ENCODE peak calls at places on chromosomes 4 and X, in six cellular contexts. O is right lobe of liver, C is AG10803, I is epithelial cell of esophagus, Y is fibroblast of pulmonary artery, J is mammary epithelial cell. A is an unnamed sample.
A peak's percentile ranks its signal among the peaks of the same experiment; 100 is the strongest.

GRCh38 chr4:1566838-1567518 is 117.1 kb downstream of the FAM53A start:
- DNase-seq in C (no peak), J (no peak), Y (no peak), I (no peak), O (peak; percentile 14), A (no peak)

GRCh38 chrX:148647666-148648065 is 147.2 kb downstream of the AFF2 start:
- DNase-seq in O (no peak), I (no peak), C (no peak), J (no peak), Y (no peak), A (no peak)

GRCh38 chr4:110955748-110956147 is 332.9 kb upstream of the PITX2 start:
- DNase-seq in O (no peak), J (no peak), C (no peak), I (no peak), Y (no peak), A (no peak)

GRCh38 chrX:21723097-21723496 is 34.8 kb downstream of the SMPX start:
- DNase-seq in Y (no peak), O (no peak), C (peak; percentile 35), I (no peak), J (peak; percentile 11), A (peak; percentile 25)

GRCh38 chr4:27096142-27096824 is 235.6 kb downstream of the STIM2 start:
- DNase-seq in I (no peak), Y (no peak), J (no peak), C (no peak), O (no peak), A (no peak)

GRCh38 chr4:82704156-82704555 is 94.4 kb downstream of the SCD5 start:
- DNase-seq in O (no peak), I (no peak), C (peak; percentile 44), Y (no peak), J (no peak), A (peak; percentile 46)

GRCh38 chr4:188299161-188299560 is 159.9 kb downstream of the TRIML1 start:
- DNase-seq in O (no peak), Y (no peak), I (no peak), J (no peak), C (no peak), A (peak; percentile 32)

GRCh38 chrX:106612403-106612789 is 618 bp downstream of the RADX start:
- DNase-seq in J (peak; percentile 26), Y (no peak), C (no peak), I (peak; percentile 34), O (no peak), A (no peak)

GRCh38 chr4:8238515-8239053 is 31.0 kb upstream of the HTRA3 start:
- DNase-seq in Y (no peak), I (no peak), J (no peak), C (no peak), O (peak; percentile 50), A (no peak)

GRCh38 chrX:101368800-101369199 is 17.2 kb downstream of the BTK start:
- DNase-seq in Y (no peak), O (no peak), J (no peak), C (no peak), I (no peak), A (no peak)

GRCh38 chr4:1571165-1571908 is 112.8 kb downstream of the FAM53A start:
- DNase-seq in Y (no peak), O (no peak), J (no peak), I (no peak), C (no peak), A (no peak)

GRCh38 chr4:53497446-53498069 is 93.7 kb downstream of the LNX1 start:
- DNase-seq in Y (peak; percentile 78), O (peak; percentile 25), I (no peak), C (peak; percentile 81), J (no peak), A (peak; percentile 23)

GRCh38 chr4:106297636-106298035 is 18.4 kb downstream of the TBCK start:
- DNase-seq in I (no peak), J (no peak), O (no peak), C (no peak), Y (no peak), A (no peak)

GRCh38 chr4:98939892-98940298 is 11.0 kb upstream of the EIF4E start:
- DNase-seq in J (peak; percentile 49), C (peak; percentile 74), O (no peak), I (peak; percentile 73), Y (peak; percentile 86), A (peak; percentile 85)

GRCh38 chrX:362351-362750 is 24.4 kb downstream of the PPP2R3B start:
- DNase-seq in Y (no peak), O (no peak), J (no peak), I (no peak), C (no peak), A (no peak)

GRCh38 chr4:3193531-3194203 is 55.3 kb upstream of the MSANTD1 start:
- DNase-seq in O (no peak), J (no peak), Y (peak; percentile 29), I (peak; percentile 17), C (no peak), A (peak; percentile 22)

GRCh38 chr4:150117094-150117493 is 38.8 kb downstream of the DCLK2 start:
- DNase-seq in Y (peak; percentile 44), I (no peak), J (no peak), O (no peak), C (peak; percentile 54), A (peak; percentile 58)

GRCh38 chr4:125010776-125011503 is 298.4 kb upstream of the ANKRD50 start:
- DNase-seq in J (peak; percentile 68), Y (peak; percentile 10), O (no peak), C (no peak), I (peak; percentile 86), A (no peak)

GRCh38 chrX:20829665-20830481 is 544.3 kb upstream of the CNKSR2 start:
- DNase-seq in C (peak; percentile 3), Y (peak; percentile 66), J (peak; percentile 54), O (no peak), I (peak; percentile 25), A (peak; percentile 7)

GRCh38 chr4:56255820-56256219 is 131.5 kb downstream of the AASDH start:
- DNase-seq in C (no peak), J (no peak), I (no peak), O (no peak), Y (peak; percentile 11), A (peak; percentile 5)

GRCh38 chrX:7147431-7147977 is at the start of gene STS:
- DNase-seq in O (peak; percentile 55), J (peak; percentile 27), C (no peak), I (peak; percentile 9), Y (peak; percentile 21), A (peak; percentile 12)

GRCh38 chr4:132502096-132502552 is 647.0 kb upstream of the PCDH10 start:
- DNase-seq in J (no peak), O (no peak), C (no peak), Y (no peak), I (peak; percentile 38), A (no peak)

GRCh38 chrX:24305905-24306304 is 8.0 kb downstream of the SUPT20HL2 start:
- DNase-seq in J (no peak), O (no peak), I (no peak), C (no peak), Y (no peak), A (no peak)

GRCh38 chr4:28759064-28759463 is 1898.4 kb downstream of the STIM2 start:
- DNase-seq in Y (no peak), O (no peak), I (no peak), J (no peak), C (no peak), A (no peak)

GRCh38 chr4:7132730-7133582 is 59.4 kb upstream of the SORCS2 start:
- DNase-seq in C (peak; percentile 88), J (no peak), Y (no peak), O (no peak), I (no peak), A (peak; percentile 39)

DNA sequence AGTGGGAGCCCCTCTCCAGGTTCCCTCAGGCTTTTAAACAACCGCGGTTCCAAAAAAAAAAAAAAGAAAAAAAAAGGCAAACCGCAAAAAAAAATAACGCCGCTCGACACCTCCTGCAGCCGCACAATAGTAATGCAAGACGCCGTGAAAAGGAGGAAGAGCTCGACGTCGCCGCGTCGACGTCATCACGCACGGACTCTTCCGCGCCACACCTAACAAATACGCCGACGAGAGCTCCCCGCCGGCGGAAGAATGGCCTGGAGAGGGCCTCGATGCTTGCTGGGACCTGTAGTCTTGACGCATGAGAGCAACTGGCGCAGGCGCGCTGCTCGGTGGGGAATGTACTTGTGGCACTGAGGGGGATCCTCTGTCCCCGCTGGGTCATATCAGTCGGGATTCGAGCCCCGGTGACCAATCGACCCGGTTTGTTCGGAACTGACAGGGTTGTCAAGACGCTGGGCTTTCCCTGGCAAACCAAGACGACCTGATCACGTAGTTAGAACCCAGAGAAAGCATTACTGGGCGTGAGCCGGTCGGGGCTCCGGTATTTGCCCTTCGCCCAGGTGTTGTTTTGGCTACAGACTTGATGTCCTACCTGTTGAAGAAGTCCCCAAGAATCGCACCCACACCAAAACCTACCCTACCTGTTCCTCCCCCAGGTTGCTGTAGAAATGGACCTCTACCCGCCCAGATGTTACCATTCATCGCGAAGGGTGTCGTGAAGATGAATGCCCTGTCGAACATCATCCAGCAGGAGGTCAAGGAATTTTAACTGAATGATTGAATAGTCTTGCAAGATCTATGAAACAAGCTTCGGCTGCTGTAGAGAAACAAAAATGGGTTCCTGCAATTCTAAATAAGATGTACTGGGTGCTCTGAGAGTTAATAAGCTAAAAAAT is at the start of gene CBR4:
- DNase-seq in Y (peak; percentile 99), I (peak; percentile 99), O (peak; percentile 98), J (peak; percentile 98), C (peak; percentile 99), A (peak; percentile 99)
- TF ChIP-seq CTCF in Y (peak; percentile 35), I (peak; percentile 43), O (no peak), J (peak; percentile 15), C (peak; percentile 46), A (peak; percentile 18)

DNA sequence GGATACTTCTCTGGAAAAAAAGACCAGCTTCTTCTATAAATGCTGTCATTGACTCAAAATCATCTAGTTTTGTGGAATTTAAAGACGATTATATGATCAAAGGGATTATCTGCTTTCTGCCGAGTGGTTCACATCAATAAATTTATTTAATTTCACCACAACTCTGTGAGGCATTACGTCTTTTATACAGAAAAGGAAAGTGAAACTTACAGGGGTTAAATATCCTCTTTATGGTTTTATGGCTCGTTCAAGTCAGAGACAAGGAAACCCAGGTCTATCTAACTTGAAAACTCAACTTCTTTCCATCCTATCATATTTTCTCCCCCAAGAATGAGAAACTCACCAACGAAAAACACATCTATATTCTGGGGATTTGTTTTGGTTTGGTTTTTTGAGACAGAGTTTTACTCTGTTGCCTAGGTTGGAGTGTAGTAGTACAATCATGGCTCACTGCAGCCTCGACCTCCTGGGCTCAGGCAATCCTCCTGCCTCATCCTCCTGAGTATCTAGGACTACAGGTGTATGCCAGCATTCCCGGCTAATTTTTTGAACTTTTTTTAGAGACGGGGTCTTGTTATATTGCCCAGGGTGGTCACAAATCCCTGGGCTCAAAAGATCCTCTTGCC is 377.9 kb upstream of the EMCN start:
- DNase-seq in J (no peak), C (peak; percentile 3), I (no peak), Y (no peak), O (no peak), A (peak; percentile 7)
- H3K4me3 ChIP-seq in J (no peak overlapping the region), C (peak overlapping the region; percentile 46), I (no peak overlapping the region), Y (peak overlapping the region; percentile 15), O (peak overlapping the region; percentile 40), A (no peak overlapping the region)

DNA sequence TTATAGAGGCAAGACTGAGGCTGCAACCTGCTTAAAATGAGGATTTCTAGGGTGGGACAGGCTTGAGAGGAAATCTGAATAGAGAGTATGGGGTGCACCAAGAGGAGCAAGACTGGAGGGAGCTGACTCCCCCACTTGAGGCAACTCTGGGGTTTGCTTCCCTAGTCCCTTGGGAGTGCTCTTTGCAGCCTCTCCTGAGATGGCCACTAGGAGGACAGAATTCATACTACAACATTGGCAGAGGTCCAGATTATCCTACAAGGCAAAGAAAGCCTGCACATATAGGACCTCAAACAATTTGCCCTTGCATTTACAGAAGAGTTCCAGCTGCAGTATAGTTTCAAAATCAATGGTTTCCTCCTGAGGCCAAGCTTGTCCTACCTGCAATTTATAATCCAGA is 830.9 kb downstream of the TECRL start:
- DNase-seq in C (no peak), Y (no peak), I (peak; percentile 1), O (no peak), J (no peak), A (no peak)
- TF ChIP-seq CTCF in C (no peak), Y (no peak), I (no peak), O (no peak), J (no peak), A (no peak)

GRCh38 chr4:186104895-186105720 is 604 bp downstream of the FAM149A start:
- DNase-seq in Y (no peak), J (no peak), C (no peak), I (no peak), O (peak; percentile 32), A (no peak)
- H3K4me3 ChIP-seq in Y (peak overlapping the region; percentile 35), J (peak overlapping the region; percentile 36), C (no peak overlapping the region), I (no peak overlapping the region), O (peak overlapping the region; percentile 61), A (peak overlapping the region; percentile 36)

A was measured in cardiac fibroblast.